ENCODE peak calls at places on chromosome 16, in five cellular contexts. X is GM23338, C is SK-N-SH, G is cardiac fibroblast, L is astrocyte of the cerebellum. R is an unnamed sample.

GRCh38 chr16:72211085-72211484 is 39.1 kb upstream of the PMFBP1 start:
- DNase-seq in L (no peak), C (no peak), X (no peak), G (no peak), R (no peak)

GRCh38 chr16:68640972-68641371 is 4.1 kb upstream of the CDH3 start:
- DNase-seq in L (no peak), X (no peak), C (no peak), G (peak), R (no peak)

GRCh38 chr16:57386381-57386951 is 14.2 kb downstream of the CX3CL1 start:
- DNase-seq in X (no peak), G (peak), L (peak), C (no peak), R (peak)

GRCh38 chr16:48057085-48057484 is 98.7 kb downstream of the ABCC12 start:
- DNase-seq in X (no peak), G (no peak), L (no peak), C (no peak), R (no peak)

GRCh38 chr16:56798955-56799354 is 66.1 kb upstream of the SLC12A3 start:
- DNase-seq in L (no peak), G (no peak), X (no peak), C (no peak), R (no peak)

GRCh38 chr16:58021661-58022551 is 3.6 kb upstream of the MMP15 start:
- DNase-seq in G (peak), X (no peak), C (peak), L (no peak), R (peak)

GRCh38 chr16:81242977-81243618 is 4.6 kb downstream of the BCO1 start:
- DNase-seq in X (no peak), C (no peak), L (no peak), G (no peak), R (no peak)

GRCh38 chr16:85421338-85422123 is 191.6 kb upstream of the GSE1 start:
- DNase-seq in L (no peak), X (no peak), C (no peak), G (no peak), R (no peak)

GRCh38 chr16:50368410-50369132 is at the start of gene BRD7:
- DNase-seq in G (peak), X (peak), C (peak), L (no peak), R (peak)

GRCh38 chr16:84138824-84139627 is 6.0 kb downstream of the HSDL1 start:
- DNase-seq in C (no peak), L (peak), G (no peak), X (peak), R (peak)

GRCh38 chr16:73068546-73069401 is 20.8 kb upstream of the ZFHX3 start:
- DNase-seq in G (peak), L (no peak), C (no peak), X (no peak), R (peak)

GRCh38 chr16:53817117-53817516 is 113.2 kb downstream of the FTO start:
- DNase-seq in C (no peak), L (peak), X (no peak), G (peak), R (peak)

GRCh38 chr16:7566360-7566759 is 233.7 kb downstream of the RBFOX1 start:
- DNase-seq in G (no peak), X (no peak), C (no peak), L (no peak), R (no peak)

GRCh38 chr16:17312100-17312732 is 158.5 kb downstream of the XYLT1 start:
- DNase-seq in G (no peak), X (no peak), L (no peak), C (no peak), R (no peak)

GRCh38 chr16:27174798-27175197 is 28.5 kb upstream of the KDM8 start:
- DNase-seq in C (no peak), L (no peak), G (peak), X (no peak), R (no peak)

GRCh38 chr16:14528306-14528948 is 101.6 kb downstream of the PARN start:
- DNase-seq in L (no peak), G (peak), C (no peak), X (no peak), R (no peak)

GRCh38 chr16:80932725-80933124 is 74.0 kb downstream of the CMC2 start:
- DNase-seq in L (peak), C (peak), X (peak), G (peak), R (peak)

GRCh38 chr16:25291580-25291979 is 33.9 kb upstream of the ZKSCAN2 start:
- DNase-seq in L (no peak), X (no peak), G (no peak), C (no peak), R (no peak)

GRCh38 chr16:69769404-69769803 is 7.3 kb downstream of the WWP2 start:
- DNase-seq in X (no peak), L (no peak), C (no peak), G (no peak), R (no peak)

GRCh38 chr16:10121496-10121895 is 60.7 kb downstream of the GRIN2A start:
- DNase-seq in X (no peak), L (peak), G (peak), C (no peak), R (peak)

GRCh38 chr16:68762996-68763756 is 26.1 kb downstream of the CDH1 start:
- DNase-seq in C (no peak), X (peak), L (no peak), G (no peak), R (no peak)

GRCh38 chr16:11546522-11547485 is 39.9 kb downstream of the LITAF start:
- DNase-seq in X (no peak), G (peak), C (no peak), L (peak), R (peak)

GRCh38 chr16:83011101-83011720 is 384.4 kb downstream of the CDH13 start:
- DNase-seq in X (no peak), L (no peak), C (no peak), G (peak), R (no peak)

GRCh38 chr16:50207652-50208051 is 54.5 kb downstream of the TENT4B start:
- DNase-seq in X (no peak), C (no peak), G (peak), L (peak), R (peak)

GRCh38 chr16:71188956-71189712 is 41.4 kb downstream of the HYDIN start:
- DNase-seq in C (no peak), L (no peak), X (no peak), G (no peak), R (no peak)

GRCh38 chr16:71573387-71574094 is 3.4 kb downstream of the TAT start:
- DNase-seq in C (no peak), L (no peak), X (no peak), G (no peak), R (no peak)

GRCh38 chr16:85002643-85003042 is 8.7 kb downstream of the ZDHHC7 start:
- DNase-seq in C (no peak), L (no peak), G (peak), X (no peak), R (peak)

GRCh38 chr16:14616280-14616679 is 13.8 kb downstream of the PARN start:
- DNase-seq in G (no peak), X (no peak), L (no peak), C (no peak), R (no peak)

GRCh38 chr16:69927056-69927757 is 23.9 kb upstream of the CLEC18A start:
- DNase-seq in G (peak), L (peak), C (no peak), X (peak), R (peak)

GRCh38 chr16:23296994-23297393 is 5.1 kb upstream of the SCNN1B start:
- DNase-seq in X (peak), G (no peak), C (peak), L (no peak), R (no peak)

GRCh38 chr16:88972349-88972748 is 4.7 kb downstream of the CBFA2T3 start:
- DNase-seq in C (peak), G (no peak), X (no peak), L (no peak), R (no peak)
- TF ChIP-seq CTCF in C (no peak), G (no peak), X (no peak), L (no peak), R (no peak)

DNA sequence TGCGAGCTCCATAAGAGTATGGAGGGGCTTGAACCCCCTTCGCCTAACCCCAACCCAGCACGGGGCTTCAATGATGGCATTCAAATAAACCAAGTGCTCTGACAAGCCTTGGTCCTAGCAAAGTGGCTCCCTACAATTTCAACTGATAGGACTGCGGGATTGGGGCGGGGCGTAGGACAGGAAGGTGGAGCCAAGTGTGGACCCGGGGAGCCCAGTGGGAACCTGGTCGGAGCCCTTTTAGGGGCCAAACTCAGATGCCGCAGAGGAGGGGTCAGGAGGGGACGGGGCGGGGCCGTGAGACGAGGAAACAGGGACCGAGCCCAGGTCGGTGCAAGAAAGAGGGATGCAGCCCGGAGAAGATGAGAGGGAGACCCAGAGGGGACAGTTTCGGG is 13.2 kb upstream of the CDIPT start:
- DNase-seq in L (no peak), G (no peak), C (no peak), X (peak), R (no peak)
- H3K4me3 ChIP-seq in L (peak), G (peak), C (no peak), X (peak), R (peak)

GRCh38 chr16:2784536-2785100 is 2.7 kb downstream of the PRSS33 start:
- DNase-seq in C (no peak), G (no peak), L (no peak), X (no peak), R (no peak)

GRCh38 chr16:2786826-2787151 is 571 bp downstream of the PRSS33 start:
- DNase-seq in C (no peak), L (no peak), X (no peak), G (no peak), R (no peak)

GRCh38 chr16:2786061-2786825 is 1.1 kb downstream of the PRSS33 start:
- DNase-seq in X (no peak), C (no peak), G (no peak), L (no peak), R (no peak)

GRCh38 chr16:2783581-2784375 is 3.6 kb downstream of the PRSS33 start:
- DNase-seq in C (no peak), L (no peak), X (no peak), G (no peak), R (no peak)

DNA sequence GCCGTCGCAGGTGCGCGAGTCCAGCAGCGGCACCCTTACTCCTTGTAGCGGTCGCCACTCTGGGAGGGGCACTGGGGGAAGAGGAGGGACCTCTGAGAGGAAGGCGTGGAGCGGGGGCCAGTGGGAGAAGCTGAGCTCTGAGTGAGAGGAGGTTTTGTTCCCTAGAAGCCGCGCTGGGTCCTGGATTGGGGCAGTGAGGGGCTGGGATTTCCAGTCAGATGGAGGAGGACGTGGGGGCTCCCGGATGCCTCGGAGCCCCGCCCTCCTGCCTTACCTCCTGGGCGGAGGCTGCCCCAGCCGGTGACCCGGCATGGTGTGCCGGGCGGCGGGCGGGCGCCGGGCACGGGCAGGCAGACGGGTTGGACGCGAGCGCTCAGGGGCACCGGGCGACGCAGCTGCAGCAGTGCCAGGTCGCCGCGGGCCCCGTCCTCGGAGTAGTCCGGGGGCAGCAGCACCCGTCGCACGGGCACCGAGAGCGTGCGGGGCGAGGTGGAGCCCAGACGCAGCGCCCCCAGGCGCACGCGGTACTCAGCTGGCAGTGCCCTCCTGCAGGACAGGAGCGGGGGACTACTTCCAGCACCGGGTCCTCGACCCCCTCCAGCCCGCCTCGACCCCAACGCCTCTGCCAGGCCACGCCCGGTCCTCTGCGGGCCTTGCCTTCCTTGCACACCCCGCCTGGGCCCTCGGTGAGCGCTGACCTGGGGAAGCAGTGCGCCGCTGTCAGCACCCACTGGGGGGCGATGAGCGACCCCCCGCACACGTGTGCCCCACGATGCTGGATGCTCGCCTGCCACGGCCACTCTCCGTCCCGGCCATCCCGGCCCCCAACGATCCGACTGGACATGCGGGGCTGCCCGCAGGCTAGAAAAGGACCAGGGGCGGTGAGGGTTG is 2.0 kb downstream of the PRSS33 start:
- DNase-seq in C (peak), G (no peak), X (peak), L (no peak), R (no peak)
- TF ChIP-seq CTCF in C (no peak), G (no peak), X (peak), L (no peak), R (no peak)

DNA sequence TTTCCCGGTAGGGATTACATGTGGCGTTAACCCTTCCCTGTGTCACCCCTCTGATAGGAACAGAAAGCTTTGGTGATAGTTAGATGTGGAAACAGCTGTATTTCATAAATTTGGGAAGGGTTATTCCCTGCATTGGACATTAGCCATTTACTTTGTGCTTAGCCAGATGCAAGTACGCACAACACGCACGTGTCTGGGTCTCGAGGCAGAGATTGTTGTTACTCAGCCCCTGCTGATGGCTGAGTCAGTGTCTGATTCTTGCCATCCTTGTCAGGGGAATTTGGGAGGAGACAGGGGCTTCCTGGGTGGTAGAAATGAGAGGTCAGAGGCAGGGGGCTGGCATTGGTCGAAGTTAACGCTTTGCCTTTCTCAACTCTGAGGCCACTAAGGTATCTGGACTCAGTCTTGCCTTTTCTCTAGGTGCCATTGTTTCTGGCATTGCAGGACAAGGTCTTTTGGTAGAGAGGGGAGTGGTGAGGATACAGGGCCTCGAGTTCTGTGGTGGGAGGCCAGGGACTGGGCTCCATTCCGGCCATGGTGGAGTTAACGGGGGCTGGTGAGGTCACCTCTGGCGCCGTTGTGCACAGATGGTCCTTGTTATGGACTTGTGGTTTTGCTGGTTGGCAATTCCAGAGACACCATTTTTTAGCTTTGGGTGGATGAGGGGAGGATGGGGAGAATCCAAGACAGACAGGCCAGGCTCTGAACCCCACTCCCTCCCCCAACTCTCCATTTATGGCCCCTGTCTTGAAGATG is 8.2 kb downstream of the MMP2 start:
- DNase-seq in L (no peak), X (no peak), C (no peak), G (peak), R (peak)
- H3K4me3 ChIP-seq in L (no peak), X (no peak), C (no peak), G (no peak), R (no peak)

GRCh38 chr16:87930456-87930855 is 5.9 kb downstream of the CA5A start:
- DNase-seq in G (no peak), X (peak), L (no peak), C (peak), R (no peak)
- TF ChIP-seq CTCF in G (peak), X (peak), L (peak), C (peak), R (peak)

GRCh38 chr16:79769320-79770243 is 169.0 kb upstream of the MAF start:
- DNase-seq in X (no peak), C (no peak), L (no peak), G (no peak), R (no peak)

GRCh38 chr16:79772028-79772427 is 171.5 kb upstream of the MAF start:
- DNase-seq in C (no peak), L (no peak), G (no peak), X (no peak), R (no peak)

GRCh38 chr16:79767597-79768280 is 167.2 kb upstream of the MAF start:
- DNase-seq in L (peak), X (peak), G (peak), C (no peak), R (peak)

GRCh38 chr16:79770244-79771064 is 169.9 kb upstream of the MAF start:
- DNase-seq in X (peak), L (peak), C (peak), G (peak), R (peak)

DNA sequence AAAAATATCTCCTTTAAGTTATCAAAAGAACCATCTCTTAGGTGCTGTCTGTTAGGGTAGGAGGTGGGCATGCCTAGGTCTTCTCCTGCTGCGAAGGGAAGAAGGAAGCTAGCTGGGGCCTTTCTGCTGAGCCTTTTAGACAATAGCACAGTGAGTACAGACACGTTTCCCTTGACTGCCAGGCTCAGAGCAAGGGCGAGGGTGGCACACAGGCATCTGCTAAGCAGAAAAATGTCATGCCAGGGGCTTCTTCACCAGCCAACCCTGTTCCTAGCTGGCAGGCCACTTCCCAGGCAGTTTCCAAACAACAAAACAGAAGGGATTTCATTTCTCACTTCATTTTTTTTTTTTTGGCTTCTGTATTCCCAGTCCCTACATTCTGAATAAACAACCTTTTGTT is 168.1 kb upstream of the MAF start:
- DNase-seq in X (no peak), G (no peak), C (no peak), L (no peak), R (no peak)
- H3K4me3 ChIP-seq in X (no peak), G (no peak), C (no peak), L (no peak), R (no peak)

GRCh38 chr16:87391324-87391949 is 699 bp upstream of the MAP1LC3B start:
- DNase-seq in C (no peak), L (no peak), G (peak), X (peak), R (peak)

GRCh38 chr16:87395181-87395842 is 3.2 kb downstream of the MAP1LC3B start:
- DNase-seq in G (no peak), C (no peak), X (no peak), L (no peak), R (no peak)

GRCh38 chr16:87391950-87392822 is at the start of gene MAP1LC3B:
- DNase-seq in G (peak), C (peak), L (peak), X (peak), R (peak)

GRCh38 chr16:87393680-87394055 is 1.5 kb downstream of the MAP1LC3B start:
- DNase-seq in C (no peak), X (no peak), G (no peak), L (no peak), R (no peak)

GRCh38 chr16:87392823-87393679 is 915 bp downstream of the MAP1LC3B start:
- DNase-seq in C (peak), X (peak), G (peak), L (no peak), R (peak)
- TF ChIP-seq CTCF in C (peak), X (peak), G (peak), L (peak), R (peak)

GRCh38 chr16:54936979-54937672 is 6.5 kb downstream of the IRX5 start:
- DNase-seq in G (peak), X (peak), C (no peak), L (peak), R (peak)

GRCh38 chr16:54937673-54938350 is 7.1 kb downstream of the IRX5 start:
- DNase-seq in X (peak), L (no peak), C (no peak), G (no peak), R (no peak)

GRCh38 chr16:54934536-54935410 is 4.1 kb downstream of the IRX5 start:
- DNase-seq in X (peak), C (peak), L (no peak), G (no peak), R (no peak)

GRCh38 chr16:54935411-54936085 is 4.9 kb downstream of the IRX5 start:
- DNase-seq in C (no peak), G (no peak), X (peak), L (no peak), R (no peak)

GRCh38 chr16:54936086-54936978 is 5.7 kb downstream of the IRX5 start:
- DNase-seq in L (no peak), X (peak), G (peak), C (no peak), R (peak)
- H3K4me3 ChIP-seq in L (peak), X (peak), G (peak), C (no peak), R (peak)